ENCODE peak calls at places on chromosomes 6 and 20, in seven cellular contexts. B is Calu3, N is psoas muscle, P is tibial artery, Z is mesothelial cell of epicardium, J is activated B cell treated with CpG ODN at 0.5 μM for 24 hours, D is A549. F is an unnamed sample.

GRCh38 chr6:27296106-27296783 is 15.8 kb downstream of the POM121L2 start:
- DNase-seq in Z (no peak), D (no peak), P (no peak), B (peak), J (no peak), N (no peak), F (peak)

GRCh38 chr20:57387463-57387862 is 3.7 kb upstream of the RBM38 start:
- DNase-seq in N (peak), D (no peak), P (peak), B (no peak), J (no peak), Z (no peak), F (no peak)

GRCh38 chr6:134689177-134689576 is 260.7 kb downstream of the ALDH8A1 start:
- DNase-seq in J (no peak), P (no peak), D (no peak), B (no peak), Z (no peak), N (no peak), F (no peak)

GRCh38 chr6:32151885-32152311 is at the start of gene PRRT1:
- DNase-seq in N (no peak), P (no peak), B (no peak), D (no peak), Z (no peak), J (no peak), F (peak)

GRCh38 chr20:8764289-8764962 is 304.5 kb upstream of the PLCB4 start:
- DNase-seq in D (no peak), P (no peak), B (no peak), J (no peak), Z (no peak), N (no peak), F (peak)

GRCh38 chr6:47097092-47097945 is 55.2 kb upstream of the ADGRF1 start:
- DNase-seq in Z (no peak), D (peak), P (peak), B (peak), J (no peak), N (peak), F (peak)

GRCh38 chr20:50247196-50248094 is 56.8 kb downstream of the CEBPB start:
- DNase-seq in P (no peak), D (no peak), Z (no peak), B (no peak), J (no peak), N (peak), F (no peak)

GRCh38 chr20:14344746-14345145 is 7.3 kb upstream of the FLRT3 start:
- DNase-seq in D (peak), B (no peak), J (no peak), N (no peak), Z (no peak), P (no peak), F (no peak)

GRCh38 chr6:90610291-90610670 is 23.4 kb upstream of the MAP3K7 start:
- DNase-seq in N (no peak), D (no peak), J (no peak), B (no peak), P (no peak), Z (no peak), F (peak)

GRCh38 chr6:167119680-167120556 is 3.0 kb upstream of the CCR6 start:
- DNase-seq in P (no peak), Z (no peak), D (no peak), N (no peak), B (no peak), J (peak), F (no peak)

GRCh38 chr6:167120557-167121030 is 2.3 kb upstream of the CCR6 start:
- DNase-seq in P (no peak), B (no peak), Z (no peak), J (no peak), D (no peak), N (no peak), F (no peak)

GRCh38 chr6:167118006-167118405 is 4.9 kb upstream of the CCR6 start:
- DNase-seq in J (no peak), P (no peak), Z (no peak), B (no peak), N (no peak), D (no peak), F (no peak)

GRCh38 chr6:167116838-167117228 is 6.1 kb upstream of the CCR6 start:
- DNase-seq in J (peak), Z (no peak), N (no peak), P (no peak), D (no peak), B (no peak), F (no peak)

GRCh38 chr6:167118839-167119238 is 4.1 kb upstream of the CCR6 start:
- DNase-seq in N (no peak), B (no peak), P (no peak), D (no peak), Z (no peak), J (peak), F (no peak)
- TF ChIP-seq CTCF in N (no peak), B (no peak), P (no peak), D (no peak), Z (no peak), J (no peak), F (no peak)

DNA sequence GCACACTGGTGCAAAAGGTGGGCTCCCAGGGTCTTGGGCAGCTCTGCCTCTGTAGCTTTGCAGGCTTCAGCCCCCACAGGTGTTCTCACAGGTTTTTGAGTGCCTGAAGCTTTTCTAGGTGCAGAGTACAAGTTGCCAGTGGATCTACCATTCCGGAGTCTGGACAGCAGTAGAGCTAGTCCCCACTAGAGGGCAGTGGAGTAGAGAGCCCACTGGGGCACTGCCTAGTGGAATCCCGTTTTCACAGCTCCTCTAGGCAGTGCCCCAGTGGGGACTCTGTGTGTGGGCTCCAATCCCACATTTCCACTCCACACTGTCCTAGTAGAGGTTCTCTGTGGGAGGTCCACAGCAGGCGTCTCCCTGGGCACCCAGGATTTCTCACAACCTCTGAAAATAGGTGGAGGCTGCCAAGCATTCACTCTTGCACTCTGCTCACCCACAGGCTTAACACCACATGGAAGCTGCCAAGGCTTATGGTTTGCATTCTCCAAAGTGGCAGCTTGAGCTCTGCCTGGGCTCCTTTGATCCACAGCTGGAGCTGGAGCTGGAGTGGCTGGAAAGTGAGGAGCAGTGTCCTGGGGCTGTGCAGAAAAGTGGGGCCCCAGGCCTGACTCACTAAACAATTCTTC is 86.3 kb upstream of the PROKR2 start:
- DNase-seq in P (no peak), B (peak), D (peak), Z (no peak), J (no peak), N (no peak), F (peak)
- TF ChIP-seq CTCF in P (no peak), B (no peak), D (peak), Z (peak), J (no peak), N (no peak), F (peak)

DNA sequence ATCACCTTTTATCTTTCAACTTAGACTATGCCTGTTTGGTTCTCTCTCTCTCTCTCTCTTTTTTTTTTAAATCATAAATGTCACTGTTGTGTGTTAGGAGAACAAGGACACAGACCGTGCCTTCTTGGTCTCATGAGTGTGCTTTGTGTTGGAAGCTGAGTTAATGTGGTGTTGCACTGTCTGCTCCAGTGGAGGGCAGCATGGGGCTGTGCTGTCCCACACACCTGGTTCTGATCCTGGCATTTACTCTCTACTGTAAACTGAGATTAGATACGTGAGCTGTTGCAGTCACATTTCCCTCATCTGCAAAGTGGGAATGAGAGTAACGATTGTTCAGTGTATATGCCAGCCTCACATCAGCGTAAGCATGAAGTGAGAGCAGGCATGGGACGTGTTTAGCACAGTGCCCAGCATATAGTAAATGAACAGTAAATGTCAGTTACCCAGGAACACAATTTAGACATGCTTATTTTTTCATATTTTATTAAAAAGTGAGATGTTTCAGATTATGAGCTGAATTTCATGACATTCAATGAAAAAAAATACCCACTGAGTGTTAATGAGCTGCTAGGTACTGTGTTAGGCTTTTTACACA is 161.1 kb downstream of the FARS2 start:
- DNase-seq in N (no peak), P (no peak), D (no peak), J (no peak), B (peak), Z (no peak), F (peak)
- TF ChIP-seq CTCF in N (peak), P (no peak), D (peak), J (no peak), B (no peak), Z (no peak), F (peak)

GRCh38 chr6:38055210-38055609 is 235.7 kb downstream of the ZFAND3 start:
- DNase-seq in Z (no peak), B (no peak), P (no peak), D (no peak), J (no peak), N (no peak), F (no peak)

GRCh38 chr6:38058022-38058421 is 238.5 kb downstream of the ZFAND3 start:
- DNase-seq in J (no peak), P (no peak), N (no peak), Z (no peak), B (no peak), D (no peak), F (peak)

GRCh38 chr6:38054526-38054925 is 235.0 kb downstream of the ZFAND3 start:
- DNase-seq in J (no peak), B (no peak), Z (no peak), N (no peak), D (no peak), P (no peak), F (no peak)

GRCh38 chr6:38052035-38052434 is 232.5 kb downstream of the ZFAND3 start:
- DNase-seq in Z (no peak), D (no peak), J (no peak), P (no peak), B (no peak), N (no peak), F (no peak)

GRCh38 chr6:38056361-38056760 is 236.8 kb downstream of the ZFAND3 start:
- DNase-seq in P (no peak), Z (no peak), D (no peak), J (no peak), N (no peak), B (no peak), F (no peak)
- TF ChIP-seq CTCF in P (no peak), Z (no peak), D (no peak), J (no peak), N (no peak), B (no peak), F (no peak)

GRCh38 chr6:125986295-125986955 is at the start of gene TRMT11:
- DNase-seq in D (peak), J (peak), P (peak), N (peak), Z (peak), B (peak), F (peak)
- TF ChIP-seq CTCF in D (no peak), J (no peak), P (peak), N (no peak), Z (no peak), B (no peak), F (no peak)

F was measured in fibroblast of the aortic adventitia.